ENCODE peak calls at places on chromosomes 11 and 22, in nine cellular contexts. X is BE2C, F is lower leg skin, R is natural killer cell, A is lower lobe of right lung, N is heart left ventricle, E is endothelial cell of umbilical vein, Z is CD14-positive monocyte, P is A549. J is an unnamed sample.

GRCh38 chr11:110196884-110197420 is 99.5 kb downstream of the RDX start:
- DNase-seq in X (no peak), F (no peak), R (no peak), A (no peak), N (no peak), E (no peak), Z (no peak), P (no peak), J (no peak)

GRCh38 chr11:111097191-111097590 is 148.3 kb upstream of the POU2AF2 start:
- DNase-seq in X (peak), F (no peak), R (no peak), A (peak), N (peak), E (no peak), Z (no peak), P (no peak), J (no peak)

GRCh38 chr11:120024586-120024985 is 113.3 kb downstream of the TRIM29 start:
- DNase-seq in X (no peak), F (no peak), R (no peak), A (no peak), N (no peak), E (no peak), Z (no peak), P (no peak), J (no peak)

GRCh38 chr11:78019808-78020207 is 3.3 kb downstream of the KCTD14 start:
- DNase-seq in X (no peak), F (no peak), R (no peak), A (no peak), N (no peak), E (no peak), Z (no peak), P (no peak), J (no peak)

GRCh38 chr22:37604074-37604473 is 4.6 kb upstream of the GGA1 start:
- DNase-seq in X (no peak), F (no peak), R (no peak), A (no peak), N (no peak), E (no peak), Z (no peak), P (no peak), J (no peak)

GRCh38 chr22:48748113-48748859 is 1079.4 kb downstream of the BRD1 start:
- DNase-seq in X (no peak), F (peak), R (no peak), A (no peak), N (peak), E (no peak), Z (peak), P (no peak), J (no peak)

GRCh38 chr22:21961886-21962654 is 9.4 kb upstream of the PPM1F start:
- DNase-seq in X (no peak), F (no peak), R (no peak), A (no peak), N (no peak), E (no peak), Z (no peak), P (no peak), J (no peak)

GRCh38 chr11:94151311-94151710 is 22.7 kb downstream of the PANX1 start:
- DNase-seq in X (no peak), F (no peak), R (no peak), A (no peak), N (no peak), E (no peak), Z (no peak), P (no peak), J (no peak)

GRCh38 chr11:88555829-88556202 is 218.3 kb upstream of the CTSC start:
- DNase-seq in X (no peak), F (no peak), R (no peak), A (no peak), N (no peak), E (no peak), Z (no peak), P (no peak), J (no peak)

GRCh38 chr11:80958414-80958813 is 1517.6 kb upstream of the TENM4 start:
- DNase-seq in X (no peak), F (no peak), R (no peak), A (no peak), N (no peak), E (no peak), Z (no peak), P (no peak), J (no peak)

GRCh38 chr11:32006799-32007388 is 84.0 kb upstream of the RCN1 start:
- DNase-seq in X (no peak), F (no peak), R (no peak), A (no peak), N (no peak), E (peak), Z (no peak), P (peak), J (peak)

GRCh38 chr11:124961972-124962609 is 8.1 kb downstream of the CCDC15 start:
- DNase-seq in X (no peak), F (no peak), R (no peak), A (no peak), N (no peak), E (peak), Z (no peak), P (peak), J (peak)
- TF ChIP-seq CTCF in X (peak), F (no peak), R (peak), A (peak), N (peak), E (peak), Z (peak), P (peak), J (peak)

DNA sequence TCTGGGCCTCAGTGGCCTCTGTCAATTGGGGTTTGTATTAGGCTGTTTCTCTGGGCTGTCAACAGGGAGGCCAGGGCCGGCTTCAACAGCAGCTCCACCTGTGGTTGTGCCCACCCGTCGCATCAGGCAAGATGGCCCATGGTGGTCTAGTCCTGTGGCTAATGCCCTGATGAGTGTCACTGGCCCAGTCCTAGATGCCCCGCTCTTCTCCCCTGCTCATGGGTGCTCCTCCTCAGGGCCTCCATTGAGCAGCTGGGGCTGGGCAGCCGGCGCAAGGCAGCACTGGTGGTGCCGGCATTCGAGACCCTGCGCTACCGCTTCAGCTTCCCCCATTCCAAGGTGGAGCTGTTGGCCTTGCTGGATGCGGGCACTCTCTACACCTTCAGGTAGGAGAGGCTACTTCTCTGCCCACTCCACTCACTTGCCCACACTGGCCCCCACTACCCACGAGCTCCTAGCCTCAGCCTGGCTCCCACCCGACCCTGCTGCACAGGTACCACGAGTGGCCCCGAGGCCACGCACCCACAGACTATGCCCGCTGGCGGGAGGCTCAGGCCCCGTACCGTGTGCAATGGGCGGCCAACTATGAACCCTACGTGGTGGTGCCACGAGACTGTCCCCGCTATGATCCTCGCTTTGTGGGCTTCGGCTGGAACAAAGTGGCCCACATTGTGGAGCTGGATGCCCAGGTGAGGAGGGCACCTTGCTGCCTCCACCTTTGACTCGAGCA is 5.4 kb downstream of the LARGE2 start:
- DNase-seq in X (no peak), F (no peak), R (no peak), A (no peak), N (no peak), E (no peak), Z (no peak), P (no peak), J (no peak)
- TF ChIP-seq CTCF in X (no peak), F (no peak), R (no peak), A (no peak), N (no peak), E (no peak), Z (no peak), P (no peak), J (no peak)

GRCh38 chr22:42294034-42294985 is 23.9 kb upstream of the TCF20 start:
- DNase-seq in X (no peak), F (no peak), R (no peak), A (no peak), N (peak), E (peak), Z (no peak), P (no peak), J (no peak)
- TF ChIP-seq CTCF in X (no peak), F (no peak), R (no peak), A (no peak), N (no peak), E (no peak), Z (no peak), P (no peak), J (no peak)

GRCh38 chr22:24129980-24130379 is 51.3 kb upstream of the SUSD2 start:
- DNase-seq in X (no peak), F (no peak), R (no peak), A (peak), N (no peak), E (no peak), Z (no peak), P (no peak), J (no peak)

GRCh38 chr22:24128631-24129601 is 52.4 kb upstream of the SUSD2 start:
- DNase-seq in X (no peak), F (no peak), R (no peak), A (peak), N (no peak), E (no peak), Z (no peak), P (no peak), J (no peak)

GRCh38 chr22:24134090-24134846 is 47.0 kb upstream of the SUSD2 start:
- DNase-seq in X (peak), F (no peak), R (no peak), A (peak), N (peak), E (no peak), Z (peak), P (no peak), J (no peak)

GRCh38 chr22:24137595-24137994 is 43.7 kb upstream of the SUSD2 start:
- DNase-seq in X (no peak), F (no peak), R (no peak), A (no peak), N (no peak), E (peak), Z (no peak), P (no peak), J (no peak)

GRCh38 chr22:24133187-24133965 is 47.9 kb upstream of the SUSD2 start:
- DNase-seq in X (no peak), F (no peak), R (no peak), A (peak), N (no peak), E (no peak), Z (no peak), P (no peak), J (no peak)
- TF ChIP-seq CTCF in X (peak), F (no peak), R (no peak), A (peak), N (peak), E (peak), Z (no peak), P (no peak), J (no peak)

DNA sequence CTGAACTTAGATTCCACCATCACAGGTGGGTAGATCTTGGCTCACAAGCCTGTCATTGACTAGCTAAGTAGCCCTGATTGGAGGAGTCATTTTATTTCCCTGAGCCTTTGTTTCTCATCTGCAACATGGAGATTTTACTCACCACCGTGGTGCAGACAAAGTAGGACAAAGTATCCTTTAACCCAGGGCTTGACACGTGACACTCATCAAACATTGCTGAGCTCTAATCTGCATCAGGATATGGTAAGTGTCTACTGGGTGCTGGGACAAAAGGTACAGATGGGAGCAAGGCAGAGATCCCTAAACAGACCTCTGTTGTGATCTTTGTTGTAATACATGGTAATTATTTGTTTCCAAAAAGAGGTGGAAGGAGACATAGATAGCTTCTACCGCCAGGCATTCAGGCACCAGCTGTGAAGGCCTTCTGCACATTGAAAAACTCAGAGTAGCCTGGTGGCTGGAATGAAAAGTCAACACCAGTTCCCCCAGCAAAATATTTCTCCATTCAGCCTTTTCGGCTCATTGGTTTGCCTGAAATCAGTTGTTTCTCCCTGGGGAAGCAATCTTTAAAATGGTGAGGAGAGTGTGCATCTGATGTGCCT is 18.3 kb upstream of the MICAL2 start:
- DNase-seq in X (no peak), F (no peak), R (no peak), A (no peak), N (no peak), E (no peak), Z (no peak), P (no peak), J (no peak)
- TF ChIP-seq CTCF in X (no peak), F (no peak), R (no peak), A (no peak), N (peak), E (no peak), Z (no peak), P (no peak), J (no peak)

GRCh38 chr11:1302461-1303073 is 6.9 kb downstream of the TOLLIP start:
- DNase-seq in X (no peak), F (no peak), R (no peak), A (no peak), N (no peak), E (no peak), Z (no peak), P (no peak), J (no peak)

GRCh38 chr11:1300569-1301187 is 8.8 kb downstream of the TOLLIP start:
- DNase-seq in X (no peak), F (no peak), R (no peak), A (peak), N (no peak), E (no peak), Z (no peak), P (no peak), J (no peak)

GRCh38 chr11:1302041-1302460 is 7.4 kb downstream of the TOLLIP start:
- DNase-seq in X (no peak), F (no peak), R (no peak), A (no peak), N (no peak), E (no peak), Z (no peak), P (no peak), J (no peak)

GRCh38 chr11:1300121-1300520 is 9.3 kb downstream of the TOLLIP start:
- DNase-seq in X (no peak), F (no peak), R (no peak), A (no peak), N (no peak), E (no peak), Z (no peak), P (no peak), J (no peak)

GRCh38 chr11:1301220-1302000 is 8.0 kb downstream of the TOLLIP start:
- DNase-seq in X (no peak), F (no peak), R (no peak), A (no peak), N (no peak), E (no peak), Z (peak), P (no peak), J (no peak)
- TF ChIP-seq CTCF in X (no peak), F (no peak), R (no peak), A (no peak), N (no peak), E (no peak), Z (no peak), P (no peak), J (no peak)

GRCh38 chr22:19070397-19071169 is 51.6 kb downstream of the DGCR2 start:
- DNase-seq in X (no peak), F (no peak), R (no peak), A (no peak), N (no peak), E (no peak), Z (no peak), P (no peak), J (no peak)

GRCh38 chr22:19069451-19069850 is 52.8 kb downstream of the DGCR2 start:
- DNase-seq in X (no peak), F (no peak), R (no peak), A (no peak), N (no peak), E (no peak), Z (no peak), P (no peak), J (no peak)

GRCh38 chr22:19066531-19067271 is 55.5 kb downstream of the DGCR2 start:
- DNase-seq in X (no peak), F (no peak), R (no peak), A (peak), N (no peak), E (no peak), Z (no peak), P (no peak), J (no peak)

GRCh38 chr22:19067696-19068348 is 54.4 kb downstream of the DGCR2 start:
- DNase-seq in X (no peak), F (no peak), R (no peak), A (peak), N (no peak), E (no peak), Z (no peak), P (no peak), J (no peak)

DNA sequence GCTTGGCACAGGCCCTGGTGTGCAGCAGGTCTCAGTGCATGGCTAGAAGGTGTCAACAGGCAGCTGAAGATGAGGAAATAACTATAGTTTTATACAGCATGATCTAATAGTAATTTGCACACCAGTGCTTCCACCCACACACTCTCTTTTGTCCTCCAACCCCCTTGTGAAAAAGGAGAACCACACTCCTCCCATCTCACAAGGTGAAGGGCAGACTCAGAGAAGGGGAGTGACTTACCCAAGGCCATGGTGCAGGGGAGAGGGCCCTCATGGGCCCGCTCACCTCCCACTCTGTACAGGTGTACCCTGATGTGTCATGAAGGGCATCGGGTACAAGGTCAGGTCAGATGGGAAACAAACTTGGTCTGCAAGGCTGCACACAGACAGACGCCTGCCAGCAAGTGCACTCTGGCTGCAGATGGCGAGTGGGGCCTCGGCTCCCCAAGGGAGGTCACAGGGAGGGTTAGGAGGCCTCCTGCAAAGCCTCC is 53.4 kb downstream of the DGCR2 start:
- DNase-seq in X (no peak), F (no peak), R (no peak), A (no peak), N (no peak), E (no peak), Z (no peak), P (no peak), J (no peak)
- TF ChIP-seq CTCF in X (no peak), F (no peak), R (no peak), A (no peak), N (no peak), E (no peak), Z (no peak), P (no peak), J (no peak)

DNA sequence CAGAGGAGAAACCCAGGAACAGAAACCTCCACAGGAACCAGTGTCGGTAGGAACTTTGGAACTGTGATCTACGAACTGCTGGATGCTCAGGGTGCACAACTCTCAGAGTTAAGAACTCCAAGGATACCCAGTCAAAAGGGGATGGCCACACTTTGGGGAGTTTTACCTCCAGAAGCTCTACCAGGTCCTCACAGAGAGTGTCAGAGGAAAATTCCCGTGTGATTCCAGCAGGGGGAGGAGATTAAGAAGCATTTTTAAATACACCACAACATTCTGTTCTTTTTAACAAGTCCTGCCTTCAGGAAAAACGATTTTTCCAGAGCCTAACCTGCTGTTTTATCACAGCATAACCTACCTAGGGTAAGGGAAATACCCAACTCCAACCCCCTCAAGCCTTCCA is 104.0 kb downstream of the SOX6 start:
- DNase-seq in X (no peak), F (no peak), R (no peak), A (no peak), N (no peak), E (peak), Z (no peak), P (peak), J (no peak)
- TF ChIP-seq CTCF in X (peak), F (no peak), R (no peak), A (no peak), N (peak), E (no peak), Z (no peak), P (no peak), J (no peak)

DNA sequence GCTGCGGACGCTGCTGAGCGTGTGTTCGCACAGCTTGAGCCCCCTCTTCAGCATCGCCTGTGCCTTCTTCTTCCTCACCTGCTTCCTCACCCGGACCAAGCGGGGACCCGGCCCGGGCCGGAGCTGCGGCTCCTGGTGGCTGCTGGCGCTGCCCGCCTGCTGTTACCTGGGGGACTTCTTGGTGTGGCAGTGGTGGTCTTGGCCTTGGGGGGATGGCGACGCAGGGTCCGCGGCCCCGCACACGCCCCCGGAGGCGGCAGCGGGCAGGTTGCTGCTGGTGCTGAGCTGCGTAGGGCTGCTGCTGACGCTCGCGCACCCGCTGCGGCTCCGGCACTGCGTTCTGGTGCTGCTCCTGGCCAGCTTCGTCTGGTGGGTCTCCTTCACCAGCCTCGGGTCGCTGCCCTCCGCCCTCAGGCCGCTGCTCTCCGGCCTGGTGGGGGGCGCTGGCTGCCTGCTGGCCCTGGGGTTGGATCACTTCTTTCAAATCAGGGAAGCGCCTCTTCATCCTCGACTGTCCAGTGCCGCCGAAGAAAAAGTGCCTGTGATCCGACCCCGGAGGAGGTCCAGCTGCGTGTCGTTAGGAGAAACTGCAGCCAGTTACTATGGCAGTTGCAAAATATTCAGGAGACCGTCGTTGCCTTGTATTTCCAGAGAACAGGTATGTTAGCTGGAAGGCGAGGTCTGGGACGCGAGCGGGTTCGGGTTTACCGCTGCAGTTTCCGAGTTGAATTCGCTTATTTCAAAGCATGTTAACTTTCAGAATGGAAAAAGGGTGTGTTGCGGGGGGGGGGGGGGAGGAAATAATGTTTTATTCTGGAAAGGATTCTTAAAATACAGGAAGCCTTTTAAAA is 1.0 kb downstream of the PDE3B start:
- DNase-seq in X (peak), F (no peak), R (peak), A (peak), N (peak), E (peak), Z (no peak), P (peak), J (no peak)
- TF ChIP-seq CTCF in X (no peak), F (no peak), R (no peak), A (peak), N (peak), E (no peak), Z (peak), P (no peak), J (no peak)

DNA sequence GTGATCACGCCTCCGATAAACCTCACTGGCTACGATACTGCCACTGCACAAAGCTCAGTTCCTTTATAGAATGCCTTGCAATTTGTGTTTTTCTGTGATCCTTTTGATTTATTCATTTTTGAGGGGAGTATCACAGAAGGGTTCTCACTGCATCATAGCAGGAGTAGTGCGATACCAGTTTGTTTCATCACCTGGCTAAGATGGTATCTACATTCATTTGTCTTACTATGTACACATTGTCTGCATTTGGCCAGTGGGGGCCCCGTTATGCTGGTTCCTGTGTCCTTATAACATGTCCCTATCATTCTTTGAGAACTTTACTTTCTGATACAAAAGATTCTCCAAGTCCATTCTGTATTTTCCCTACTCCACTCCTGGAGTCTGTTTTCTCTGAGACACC is 44.6 kb downstream of the APLP2 start:
- DNase-seq in X (no peak), F (no peak), R (no peak), A (no peak), N (no peak), E (no peak), Z (no peak), P (no peak), J (no peak)
- TF ChIP-seq CTCF in X (no peak), F (no peak), R (no peak), A (no peak), N (no peak), E (no peak), Z (no peak), P (no peak), J (no peak)

J was measured in HL-60.